ENCODE peak calls at places on chromosome 10, in ten cellular contexts. One of them, this sample, is unnamed.

GRCh38 chr10:29392376-29393021 is 103.6 kb downstream of the LYZL1 start:
- DNase-seq in Peyer's patch: peak
- DNase-seq in upper lobe of left lung: no peak
- DNase-seq in body of pancreas: peak
- DNase-seq in HCT116: no peak
- DNase-seq in IMR-90: peak
- DNase-seq in A549: peak
- DNase-seq in adrenal gland: peak
- DNase-seq in ovary: peak
- DNase-seq in uterus: peak
- DNase-seq in this sample: no peak

GRCh38 chr10:90912176-90912575 is 8.7 kb downstream of the ANKRD1 start:
- DNase-seq in Peyer's patch: no peak
- DNase-seq in upper lobe of left lung: no peak
- DNase-seq in body of pancreas: no peak
- DNase-seq in HCT116: no peak
- DNase-seq in IMR-90: no peak
- DNase-seq in A549: no peak
- DNase-seq in adrenal gland: no peak
- DNase-seq in ovary: no peak
- DNase-seq in uterus: no peak
- DNase-seq in this sample: no peak

GRCh38 chr10:110700947-110701617 is 56.9 kb downstream of the RBM20 start:
- DNase-seq in Peyer's patch: no peak
- DNase-seq in upper lobe of left lung: no peak
- DNase-seq in body of pancreas: no peak
- DNase-seq in HCT116: no peak
- DNase-seq in IMR-90: no peak
- DNase-seq in A549: no peak
- DNase-seq in adrenal gland: no peak
- DNase-seq in ovary: no peak
- DNase-seq in uterus: no peak
- DNase-seq in this sample: no peak

GRCh38 chr10:8138471-8138870 is 84.0 kb downstream of the GATA3 start:
- DNase-seq in Peyer's patch: no peak
- DNase-seq in upper lobe of left lung: no peak
- DNase-seq in body of pancreas: no peak
- DNase-seq in HCT116: no peak
- DNase-seq in IMR-90: peak
- DNase-seq in A549: no peak
- DNase-seq in adrenal gland: no peak
- DNase-seq in ovary: no peak
- DNase-seq in uterus: no peak
- DNase-seq in this sample: no peak

GRCh38 chr10:79923669-79924068 is 25.2 kb downstream of the SFTPD start:
- DNase-seq in Peyer's patch: no peak
- DNase-seq in upper lobe of left lung: no peak
- DNase-seq in body of pancreas: no peak
- DNase-seq in HCT116: no peak
- DNase-seq in IMR-90: no peak
- DNase-seq in A549: no peak
- DNase-seq in adrenal gland: no peak
- DNase-seq in ovary: no peak
- DNase-seq in uterus: no peak
- DNase-seq in this sample: no peak

GRCh38 chr10:69352569-69353264 is 64.0 kb downstream of the TACR2 start:
- DNase-seq in Peyer's patch: no peak
- DNase-seq in upper lobe of left lung: no peak
- DNase-seq in body of pancreas: no peak
- DNase-seq in HCT116: no peak
- DNase-seq in IMR-90: peak
- DNase-seq in A549: no peak
- DNase-seq in adrenal gland: no peak
- DNase-seq in ovary: no peak
- DNase-seq in uterus: no peak
- DNase-seq in this sample: no peak

GRCh38 chr10:103752680-103753248 is 102.6 kb downstream of the SH3PXD2A start:
- DNase-seq in Peyer's patch: peak
- DNase-seq in upper lobe of left lung: no peak
- DNase-seq in body of pancreas: peak
- DNase-seq in HCT116: no peak
- DNase-seq in IMR-90: no peak
- DNase-seq in A549: no peak
- DNase-seq in adrenal gland: no peak
- DNase-seq in ovary: no peak
- DNase-seq in uterus: no peak
- DNase-seq in this sample: no peak

GRCh38 chr10:132563485-132564248 is 26.1 kb downstream of the INPP5A start:
- DNase-seq in Peyer's patch: peak
- DNase-seq in upper lobe of left lung: no peak
- DNase-seq in body of pancreas: no peak
- DNase-seq in HCT116: no peak
- DNase-seq in IMR-90: no peak
- DNase-seq in A549: no peak
- DNase-seq in adrenal gland: no peak
- DNase-seq in ovary: peak
- DNase-seq in uterus: no peak
- DNase-seq in this sample: no peak

GRCh38 chr10:111384556-111384955 is 307.7 kb downstream of the ADRA2A start:
- DNase-seq in Peyer's patch: no peak
- DNase-seq in upper lobe of left lung: no peak
- DNase-seq in body of pancreas: no peak
- DNase-seq in HCT116: no peak
- DNase-seq in IMR-90: no peak
- DNase-seq in A549: no peak
- DNase-seq in adrenal gland: no peak
- DNase-seq in ovary: no peak
- DNase-seq in uterus: no peak
- DNase-seq in this sample: no peak

GRCh38 chr10:50347394-50347802 is 96.1 kb upstream of the ASAH2 start:
- DNase-seq in Peyer's patch: no peak
- DNase-seq in upper lobe of left lung: no peak
- DNase-seq in body of pancreas: no peak
- DNase-seq in HCT116: no peak
- DNase-seq in IMR-90: no peak
- DNase-seq in A549: no peak
- DNase-seq in adrenal gland: no peak
- DNase-seq in ovary: no peak
- DNase-seq in uterus: no peak
- DNase-seq in this sample: no peak

GRCh38 chr10:16986406-16987128 is 143.0 kb downstream of the CUBN start:
- DNase-seq in Peyer's patch: no peak
- DNase-seq in upper lobe of left lung: no peak
- DNase-seq in body of pancreas: no peak
- DNase-seq in HCT116: no peak
- DNase-seq in IMR-90: peak
- DNase-seq in A549: no peak
- DNase-seq in adrenal gland: no peak
- DNase-seq in ovary: no peak
- DNase-seq in uterus: no peak
- DNase-seq in this sample: no peak

GRCh38 chr10:106285199-106285598 is 879.3 kb downstream of the SORCS1 start:
- DNase-seq in Peyer's patch: no peak
- DNase-seq in upper lobe of left lung: no peak
- DNase-seq in body of pancreas: no peak
- DNase-seq in HCT116: no peak
- DNase-seq in IMR-90: peak
- DNase-seq in A549: no peak
- DNase-seq in adrenal gland: no peak
- DNase-seq in ovary: no peak
- DNase-seq in uterus: no peak
- DNase-seq in this sample: no peak

GRCh38 chr10:20115929-20116328 is 299.7 kb downstream of the PLXDC2 start:
- DNase-seq in Peyer's patch: no peak
- DNase-seq in upper lobe of left lung: no peak
- DNase-seq in body of pancreas: no peak
- DNase-seq in HCT116: no peak
- DNase-seq in IMR-90: no peak
- DNase-seq in A549: no peak
- DNase-seq in adrenal gland: no peak
- DNase-seq in ovary: no peak
- DNase-seq in uterus: no peak
- DNase-seq in this sample: no peak
- H3K4me3 ChIP-seq in Peyer's patch: no peak
- H3K4me3 ChIP-seq in upper lobe of left lung: no peak
- H3K4me3 ChIP-seq in body of pancreas: no peak
- H3K4me3 ChIP-seq in HCT116: no peak
- H3K4me3 ChIP-seq in IMR-90: no peak
- H3K4me3 ChIP-seq in A549: no peak
- H3K4me3 ChIP-seq in adrenal gland: no peak
- H3K4me3 ChIP-seq in ovary: no peak
- H3K4me3 ChIP-seq in uterus: no peak
- H3K4me3 ChIP-seq in this sample: no peak

DNA sequence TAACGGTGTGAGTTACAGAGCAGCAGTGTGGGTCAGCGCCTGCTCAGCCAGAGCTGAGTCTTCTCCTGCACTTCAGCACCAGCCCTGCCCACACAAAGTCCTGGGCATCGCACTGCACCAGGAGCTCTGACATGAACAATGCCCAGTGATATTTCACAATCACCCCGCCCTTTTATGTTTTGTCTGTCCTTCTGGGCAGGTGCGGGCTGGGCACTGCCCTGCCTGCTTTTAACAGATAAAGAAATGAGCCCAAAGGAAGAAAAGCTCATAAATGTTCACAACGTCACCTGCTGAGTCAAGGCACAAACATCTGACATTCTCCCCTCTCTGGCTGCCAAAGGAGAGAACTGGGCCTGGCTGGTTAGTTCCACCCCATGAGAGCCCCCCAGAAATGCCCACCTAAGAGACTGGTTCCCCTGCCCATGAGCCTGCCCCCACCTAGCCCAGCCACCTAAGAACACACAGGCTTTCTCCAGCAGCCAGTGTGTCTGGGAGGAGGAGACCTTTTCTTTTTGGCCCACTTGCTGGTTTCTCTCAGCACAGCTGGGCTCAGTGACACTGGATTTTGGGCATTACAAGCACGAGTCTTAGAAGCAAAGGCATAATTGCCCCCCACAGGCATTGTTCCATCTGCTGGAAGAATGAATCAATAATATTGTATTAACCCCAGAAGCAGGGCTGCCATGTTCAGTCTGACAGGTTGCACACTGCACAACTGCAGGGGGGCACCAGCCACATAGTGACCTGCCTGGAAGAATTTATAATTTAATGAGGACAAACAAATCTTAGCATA is 22.3 kb downstream of the CALML3 start:
- DNase-seq in Peyer's patch: peak
- DNase-seq in upper lobe of left lung: peak
- DNase-seq in body of pancreas: peak
- DNase-seq in HCT116: peak
- DNase-seq in IMR-90: peak
- DNase-seq in A549: peak
- DNase-seq in adrenal gland: no peak
- DNase-seq in ovary: no peak
- DNase-seq in uterus: peak
- DNase-seq in this sample: no peak
- TF ChIP-seq POLR2A in Peyer's patch: peak
- TF ChIP-seq POLR2A in upper lobe of left lung: no peak
- TF ChIP-seq POLR2A in body of pancreas: no peak
- TF ChIP-seq POLR2A in HCT116: no peak
- TF ChIP-seq POLR2A in IMR-90: no peak
- TF ChIP-seq POLR2A in A549: no peak
- TF ChIP-seq POLR2A in adrenal gland: no peak
- TF ChIP-seq POLR2A in ovary: no peak
- TF ChIP-seq POLR2A in uterus: no peak
- TF ChIP-seq POLR2A in this sample: no peak

GRCh38 chr10:101322266-101323151 is 31.5 kb upstream of the BTRC start:
- DNase-seq in Peyer's patch: no peak
- DNase-seq in upper lobe of left lung: no peak
- DNase-seq in body of pancreas: no peak
- DNase-seq in HCT116: no peak
- DNase-seq in IMR-90: no peak
- DNase-seq in A549: no peak
- DNase-seq in adrenal gland: no peak
- DNase-seq in ovary: no peak
- DNase-seq in uterus: no peak
- DNase-seq in this sample: no peak
- H3K4me3 ChIP-seq in Peyer's patch: no peak
- H3K4me3 ChIP-seq in upper lobe of left lung: no peak
- H3K4me3 ChIP-seq in body of pancreas: no peak
- H3K4me3 ChIP-seq in HCT116: no peak
- H3K4me3 ChIP-seq in IMR-90: no peak
- H3K4me3 ChIP-seq in A549: no peak
- H3K4me3 ChIP-seq in adrenal gland: no peak
- H3K4me3 ChIP-seq in ovary: no peak
- H3K4me3 ChIP-seq in uterus: no peak
- H3K4me3 ChIP-seq in this sample: no peak

DNA sequence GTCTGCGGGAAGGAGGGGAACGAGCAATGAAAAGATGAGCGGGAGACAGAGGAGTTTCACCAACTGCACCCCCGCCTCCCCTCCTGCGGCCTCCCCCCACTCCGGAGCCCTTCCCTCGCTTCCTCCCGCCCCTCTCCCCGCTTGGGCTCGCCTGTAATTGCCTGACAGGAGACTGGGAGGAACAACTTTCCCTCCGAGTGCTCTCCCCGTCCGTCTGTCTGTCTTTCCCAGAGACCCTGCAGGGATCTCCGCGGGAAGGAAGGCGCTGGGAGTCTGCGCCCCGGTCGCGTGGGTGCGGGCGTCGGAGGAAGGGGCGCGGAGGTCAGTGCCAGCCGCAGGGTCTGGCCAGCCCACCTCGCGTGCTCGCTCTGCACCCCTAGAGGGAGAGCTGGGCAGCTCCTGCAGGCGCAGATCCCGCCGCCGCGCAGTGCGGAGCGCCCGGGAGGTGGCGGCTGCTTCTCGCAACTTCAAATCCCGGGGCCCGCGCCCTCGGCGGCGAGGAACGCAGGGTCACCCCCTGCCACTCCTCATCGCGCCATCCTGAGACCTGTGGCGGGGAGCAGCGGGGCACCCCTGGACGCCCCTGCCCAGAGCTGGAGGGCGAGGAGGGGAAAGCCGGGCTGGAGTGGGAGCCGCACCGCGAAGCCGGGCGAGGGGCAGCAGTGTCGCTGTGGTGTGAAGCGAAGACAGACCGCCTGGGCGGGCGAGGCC is 527 bp upstream of the NRP1 start:
- DNase-seq in Peyer's patch: peak
- DNase-seq in upper lobe of left lung: peak
- DNase-seq in body of pancreas: peak
- DNase-seq in HCT116: peak
- DNase-seq in IMR-90: peak
- DNase-seq in A549: peak
- DNase-seq in adrenal gland: peak
- DNase-seq in ovary: peak
- DNase-seq in uterus: peak
- DNase-seq in this sample: peak
- TF ChIP-seq POLR2A in Peyer's patch: peak
- TF ChIP-seq POLR2A in upper lobe of left lung: no peak
- TF ChIP-seq POLR2A in body of pancreas: peak
- TF ChIP-seq POLR2A in HCT116: no peak
- TF ChIP-seq POLR2A in IMR-90: peak
- TF ChIP-seq POLR2A in A549: peak
- TF ChIP-seq POLR2A in adrenal gland: no peak
- TF ChIP-seq POLR2A in ovary: peak
- TF ChIP-seq POLR2A in uterus: no peak
- TF ChIP-seq POLR2A in this sample: no peak

This sample was measured in lower leg skin.